ENCODE peak calls at places on chromosome 15, in eight cellular contexts. O is neuronal stem cell, C is HepG2, A is heart left ventricle, J is aorta, Q is HCT116, R is heart right ventricle, T is tibial nerve. H is an unnamed sample. For H3K4me1 and H3K27me3, the result is how much of the 10 kb centered on the place peaks cover.

GRCh38 chr15:74406992-74407705 is 26.6 kb downstream of the SEMA7A start:
- DNase-seq in O (peak), C (peak), A (no peak), J (no peak), Q (no peak), R (no peak), T (no peak), H (no peak)

GRCh38 chr15:79316864-79317263 is 6.0 kb downstream of the TMED3 start:
- DNase-seq in O (no peak), C (no peak), A (no peak), J (no peak), Q (no peak), R (no peak), T (no peak), H (no peak)

GRCh38 chr15:48059786-48060185 is 61.0 kb upstream of the SLC24A5 start:
- DNase-seq in O (no peak), C (no peak), A (peak), J (peak), Q (no peak), R (peak), T (peak), H (no peak)

GRCh38 chr15:80856400-80856799 is 77.2 kb downstream of the CEMIP start:
- DNase-seq in O (no peak), C (peak), A (no peak), J (no peak), Q (no peak), R (no peak), T (no peak), H (no peak)

GRCh38 chr15:90808517-90808939 is 59.9 kb upstream of the FURIN start:
- DNase-seq in O (no peak), C (no peak), A (no peak), J (no peak), Q (no peak), R (no peak), T (no peak), H (no peak)

GRCh38 chr15:66287461-66288055 is 5.8 kb upstream of the DIS3L start:
- DNase-seq in O (peak), C (no peak), A (no peak), J (no peak), Q (no peak), R (no peak), T (no peak), H (no peak)

GRCh38 chr15:92839696-92840095 is 60.4 kb upstream of the CHD2 start:
- DNase-seq in O (no peak), C (no peak), A (no peak), J (no peak), Q (no peak), R (no peak), T (no peak), H (no peak)

GRCh38 chr15:50862553-50862952 is 45.9 kb upstream of the AP4E1 start:
- DNase-seq in O (no peak), C (no peak), A (no peak), J (no peak), Q (no peak), R (no peak), T (no peak), H (no peak)

GRCh38 chr15:74216949-74217348 is 14.4 kb upstream of the STRA6 start:
- DNase-seq in O (no peak), C (no peak), A (no peak), J (no peak), Q (no peak), R (no peak), T (no peak), H (no peak)

GRCh38 chr15:68424754-68425390 is 7.1 kb downstream of the ITGA11 start:
- DNase-seq in O (no peak), C (no peak), A (no peak), J (no peak), Q (no peak), R (no peak), T (no peak), H (no peak)

GRCh38 chr15:92989469-92989868 is 89.3 kb downstream of the CHD2 start:
- DNase-seq in O (no peak), C (no peak), A (no peak), J (no peak), Q (no peak), R (no peak), T (no peak), H (no peak)

GRCh38 chr15:74418575-74419338 is 15.0 kb downstream of the SEMA7A start:
- DNase-seq in O (no peak), C (no peak), A (no peak), J (no peak), Q (no peak), R (no peak), T (no peak), H (no peak)

GRCh38 chr15:58701376-58701775 is 48.1 kb downstream of the ADAM10 start:
- DNase-seq in O (no peak), C (no peak), A (no peak), J (no peak), Q (no peak), R (no peak), T (no peak), H (no peak)

GRCh38 chr15:64125978-64126377 is 25.6 kb upstream of the SNX22 start:
- DNase-seq in O (no peak), C (no peak), A (no peak), J (no peak), Q (no peak), R (no peak), T (no peak), H (no peak)

GRCh38 chr15:78149805-78150751 is 916 bp downstream of the IDH3A start:
- DNase-seq in O (no peak), C (peak), A (no peak), J (no peak), Q (no peak), R (no peak), T (no peak), H (no peak)

GRCh38 chr15:42612367-42612912 is 37.0 kb downstream of the STARD9 start:
- DNase-seq in O (no peak), C (no peak), A (no peak), J (no peak), Q (no peak), R (no peak), T (no peak), H (no peak)

GRCh38 chr15:94080416-94080815 is 150.9 kb upstream of the MCTP2 start:
- DNase-seq in O (no peak), C (no peak), A (peak), J (peak), Q (no peak), R (peak), T (peak), H (peak)

GRCh38 chr15:65979316-65979715 is 110.0 kb downstream of the RAB11A start:
- DNase-seq in O (no peak), C (no peak), A (peak), J (no peak), Q (no peak), R (peak), T (no peak), H (no peak)

GRCh38 chr15:85692873-85693272 is 101.9 kb downstream of the KLHL25 start:
- DNase-seq in O (no peak), C (no peak), A (no peak), J (no peak), Q (no peak), R (no peak), T (no peak), H (no peak)

GRCh38 chr15:94503293-94503692 is 271.9 kb downstream of the MCTP2 start:
- DNase-seq in O (no peak), C (no peak), A (no peak), J (no peak), Q (no peak), R (no peak), T (no peak), H (no peak)

GRCh38 chr15:90315276-90315982 is 36.7 kb upstream of the ZNF774 start:
- DNase-seq in O (no peak), C (peak), A (peak), J (peak), Q (no peak), R (peak), T (peak), H (peak)

GRCh38 chr15:64045774-64046346 is 425 bp downstream of the DAPK2 start:
- DNase-seq in O (peak), C (no peak), A (peak), J (no peak), Q (no peak), R (peak), T (no peak), H (no peak)

GRCh38 chr15:77513226-77513625 is 92.5 kb downstream of the HMG20A start:
- DNase-seq in O (no peak), C (no peak), A (peak), J (no peak), Q (no peak), R (peak), T (no peak), H (peak)

GRCh38 chr15:48479751-48480150 is 148.5 kb downstream of the DUT start:
- DNase-seq in O (no peak), C (no peak), A (no peak), J (no peak), Q (no peak), R (no peak), T (no peak), H (no peak)

GRCh38 chr15:57356178-57356577 is 20.1 kb upstream of the CGNL1 start:
- DNase-seq in O (no peak), C (no peak), A (no peak), J (peak), Q (no peak), R (no peak), T (no peak), H (no peak)

GRCh38 chr15:74193305-74193718 is 9.3 kb downstream of the STRA6 start:
- DNase-seq in O (no peak), C (no peak), A (no peak), J (no peak), Q (peak), R (no peak), T (no peak), H (no peak)

GRCh38 chr15:66646308-66646707 is 55.7 kb upstream of the SMAD6 start:
- DNase-seq in O (no peak), C (no peak), A (no peak), J (peak), Q (no peak), R (peak), T (no peak), H (no peak)

GRCh38 chr15:41940441-41940857 is 31.9 kb downstream of the EHD4 start:
- DNase-seq in O (no peak), C (peak), A (no peak), J (no peak), Q (peak), R (no peak), T (no peak), H (no peak)

GRCh38 chr15:43230640-43231115 is 9.9 kb upstream of the EPB42 start:
- DNase-seq in O (no peak), C (no peak), A (no peak), J (no peak), Q (no peak), R (no peak), T (no peak), H (peak)

GRCh38 chr15:65040461-65040860 is 4.7 kb upstream of the SLC51B start:
- DNase-seq in O (no peak), C (no peak), A (no peak), J (no peak), Q (no peak), R (no peak), T (no peak), H (no peak)

GRCh38 chr15:67341539-67341938 is 87.0 kb downstream of the IQCH start:
- DNase-seq in O (no peak), C (no peak), A (no peak), J (no peak), Q (no peak), R (no peak), T (no peak), H (no peak)

GRCh38 chr15:37585966-37586656 is 348.3 kb upstream of the TMCO5A start:
- DNase-seq in O (no peak), C (no peak), A (no peak), J (no peak), Q (no peak), R (no peak), T (no peak), H (no peak)

GRCh38 chr15:78685157-78685830 is 44.3 kb upstream of the CHRNB4 start:
- DNase-seq in O (no peak), C (no peak), A (peak), J (no peak), Q (no peak), R (no peak), T (no peak), H (no peak)

GRCh38 chr15:67618312-67618711 is 75.8 kb downstream of the MAP2K5 start:
- DNase-seq in O (no peak), C (no peak), A (no peak), J (no peak), Q (no peak), R (no peak), T (no peak), H (no peak)

GRCh38 chr15:31591908-31592307 is 265.3 kb downstream of the KLF13 start:
- DNase-seq in O (no peak), C (no peak), A (no peak), J (no peak), Q (no peak), R (no peak), T (no peak), H (no peak)

GRCh38 chr15:69760890-69761568 is 308.4 kb downstream of the RPLP1 start:
- DNase-seq in O (no peak), C (peak), A (peak), J (peak), Q (peak), R (peak), T (peak), H (peak)

GRCh38 chr15:69760263-69760855 is 307.7 kb downstream of the RPLP1 start:
- DNase-seq in O (no peak), C (no peak), A (no peak), J (no peak), Q (no peak), R (no peak), T (no peak), H (no peak)

GRCh38 chr15:69758810-69759410 is 306.3 kb downstream of the RPLP1 start:
- DNase-seq in O (no peak), C (no peak), A (peak), J (peak), Q (no peak), R (peak), T (no peak), H (peak)

GRCh38 chr15:69766156-69766555 is 313.5 kb downstream of the RPLP1 start:
- DNase-seq in O (no peak), C (no peak), A (no peak), J (no peak), Q (no peak), R (no peak), T (no peak), H (no peak)

DNA sequence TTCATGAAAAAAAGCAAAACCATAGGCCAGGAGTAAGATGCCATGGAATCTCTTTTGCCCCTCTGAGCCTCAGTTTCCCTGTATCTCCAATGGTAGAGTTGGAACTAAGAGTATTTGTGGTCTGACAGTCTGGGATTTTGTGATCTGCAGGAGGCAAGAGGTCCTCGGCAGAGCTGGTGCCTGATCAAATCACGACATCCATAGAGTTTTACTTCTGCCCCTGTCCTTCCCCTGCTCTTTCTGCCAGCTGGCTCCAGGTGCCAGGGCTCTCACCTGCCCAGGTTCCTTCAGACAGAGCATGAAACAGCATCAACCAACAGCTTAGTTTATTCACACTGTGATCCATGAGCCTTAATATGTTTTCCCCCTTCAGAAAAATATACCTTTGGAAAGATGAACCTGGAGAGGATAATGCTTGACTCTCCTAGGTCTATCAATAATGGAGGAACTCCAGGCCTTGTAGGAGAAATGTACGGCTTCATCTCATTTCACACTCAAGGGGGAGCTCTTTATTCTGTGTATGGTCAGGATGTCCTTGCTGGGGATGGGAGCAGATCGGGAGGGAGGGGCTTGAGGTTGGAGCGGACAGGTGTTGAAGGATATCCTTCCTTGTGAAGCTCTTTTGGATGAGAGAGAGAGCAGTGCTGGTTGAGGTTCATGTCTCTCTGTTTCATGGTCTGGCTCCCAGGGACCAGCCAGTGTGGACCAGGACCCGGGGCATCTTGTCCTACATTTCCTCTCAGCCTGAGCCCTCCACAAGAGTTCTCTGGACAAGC is 309.9 kb downstream of the RPLP1 start:
- DNase-seq in O (no peak), C (peak), A (no peak), J (no peak), Q (peak), R (no peak), T (no peak), H (no peak)
- H3K4me1 ChIP-seq in O (under half), C (under half), A (under half), J (under half), Q (under half), R (under half), T (under half), H (under half)

GRCh38 chr15:55687792-55688191 is 55.2 kb downstream of the PRTG start:
- DNase-seq in O (no peak), C (no peak), A (no peak), J (no peak), Q (no peak), R (no peak), T (no peak), H (no peak)
- H3K27me3 ChIP-seq in O (under half), C (under half), A (under half), J (under half), Q (under half), R (under half), T (under half), H (under half)

GRCh38 chr15:101191242-101191641 is 60.6 kb downstream of the CHSY1 start:
- DNase-seq in O (no peak), C (no peak), A (no peak), J (no peak), Q (no peak), R (no peak), T (no peak), H (no peak)

GRCh38 chr15:101192081-101192480 is 59.8 kb downstream of the CHSY1 start:
- DNase-seq in O (no peak), C (no peak), A (no peak), J (no peak), Q (no peak), R (no peak), T (no peak), H (no peak)

GRCh38 chr15:101194246-101195138 is 57.4 kb downstream of the CHSY1 start:
- DNase-seq in O (no peak), C (no peak), A (no peak), J (no peak), Q (no peak), R (no peak), T (no peak), H (no peak)

GRCh38 chr15:101193781-101194180 is 58.1 kb downstream of the CHSY1 start:
- DNase-seq in O (no peak), C (no peak), A (no peak), J (no peak), Q (no peak), R (no peak), T (no peak), H (no peak)

DNA sequence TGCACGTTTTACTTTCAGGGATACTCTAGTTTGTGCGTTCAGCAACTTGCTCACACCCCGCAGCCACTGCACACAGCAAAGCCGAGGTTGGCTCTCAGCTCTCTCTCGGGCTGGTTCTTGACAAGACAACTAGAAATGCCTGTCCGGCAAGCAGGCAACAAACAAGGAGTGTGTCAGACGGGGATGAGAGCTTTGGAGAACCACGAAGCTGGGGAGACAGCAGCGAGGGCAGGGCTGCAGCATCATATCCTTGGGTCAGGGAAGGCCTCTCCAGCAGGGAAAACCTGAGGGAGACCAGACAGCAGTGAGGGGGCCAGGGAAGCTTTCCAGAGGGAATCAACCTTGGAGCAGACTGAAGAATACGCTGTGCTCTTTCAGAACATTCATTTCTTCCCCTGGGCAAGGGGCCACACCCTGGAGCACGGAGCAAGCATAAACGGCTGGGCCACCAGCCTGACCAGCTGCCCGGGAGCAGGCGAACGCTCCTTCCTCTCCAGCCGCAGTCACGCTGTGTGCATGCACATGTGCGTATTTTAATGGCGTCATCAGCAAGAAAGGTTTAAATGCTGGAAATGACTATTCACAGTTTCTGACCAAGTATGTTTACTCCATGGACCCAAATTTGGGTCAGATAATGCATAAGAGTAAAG is 58.7 kb downstream of the CHSY1 start:
- DNase-seq in O (no peak), C (no peak), A (peak), J (peak), Q (no peak), R (peak), T (no peak), H (peak)
- H3K27ac ChIP-seq in O (no peak), C (no peak), A (peak), J (peak), Q (no peak), R (peak), T (peak), H (peak)

GRCh38 chr15:60574801-60575631 is 96.1 kb upstream of the ICE2 start:
- DNase-seq in O (no peak), C (peak), A (no peak), J (no peak), Q (no peak), R (no peak), T (no peak), H (no peak)

GRCh38 chr15:60576515-60576914 is 97.6 kb upstream of the ICE2 start:
- DNase-seq in O (no peak), C (no peak), A (no peak), J (no peak), Q (no peak), R (no peak), T (no peak), H (no peak)

GRCh38 chr15:60575995-60576394 is 97.1 kb upstream of the ICE2 start:
- DNase-seq in O (no peak), C (peak), A (no peak), J (no peak), Q (no peak), R (no peak), T (no peak), H (no peak)

GRCh38 chr15:60572462-60573214 is 93.7 kb upstream of the ICE2 start:
- DNase-seq in O (no peak), C (no peak), A (no peak), J (no peak), Q (no peak), R (no peak), T (no peak), H (no peak)

GRCh38 chr15:60573936-60574335 is 95.0 kb upstream of the ICE2 start:
- DNase-seq in O (no peak), C (no peak), A (no peak), J (no peak), Q (no peak), R (no peak), T (no peak), H (no peak)
- H3K4me1 ChIP-seq in O (under half), C (half or more), A (under half), J (under half), Q (under half), R (under half), T (under half), H (under half)

H was measured in gastrocnemius medialis.